ENCODE peak calls at places on chromosome 19, in nine cellular contexts. O is thoracic aorta; W is NCI-H1105 treated with DMSO at 0.1 percent for 48 hours; H is activated T-cell treated with anti-CD3 and anti-CD28 coated beads for 24 hours; Z is stimulated activated CD4-positive, alpha-beta T cell treated with anti-CD3 and anti-CD28 coated beads, Interleukin-15, amount 100 ng/mL, for 1 hour; P is stimulated activated CD8-positive, alpha-beta memory T cell treated with anti-CD3 and anti-CD28 coated beads, Interleukin-7, amount 100 ng/mL, for 4 hours; A is choroid plexus epithelial cell; I is body of pancreas; G is NCI-H1694. L is an unnamed sample.

GRCh38 chr19:39506944-39507714 is 7.8 kb upstream of the SELENOV start:
- DNase-seq in O (no peak), W (peak), H (peak), Z (no peak), P (peak), A (peak), I (no peak), G (no peak), L (no peak)

GRCh38 chr19:18021121-18021755 is 13.3 kb downstream of the ARRDC2 start:
- DNase-seq in O (peak), W (no peak), H (no peak), Z (peak), P (peak), A (peak), I (peak), G (no peak), L (peak)

GRCh38 chr19:55258476-55258827 is 365 bp downstream of the PPP6R1 start:
- DNase-seq in O (no peak), W (peak), H (no peak), Z (no peak), P (peak), A (no peak), I (peak), G (no peak), L (no peak)

GRCh38 chr19:15507068-15508034 is 974 bp upstream of the CYP4F22 start:
- DNase-seq in O (no peak), W (no peak), H (no peak), Z (no peak), P (no peak), A (no peak), I (no peak), G (no peak), L (no peak)

GRCh38 chr19:48529156-48529555 is 17.5 kb upstream of the LMTK3 start:
- DNase-seq in O (no peak), W (no peak), H (no peak), Z (no peak), P (no peak), A (no peak), I (no peak), G (no peak), L (no peak)

GRCh38 chr19:13978721-13979191 is 26.4 kb downstream of the DCAF15 start:
- DNase-seq in O (no peak), W (no peak), H (no peak), Z (no peak), P (peak), A (no peak), I (no peak), G (no peak), L (no peak)

GRCh38 chr19:35666251-35666913 is at the start of gene UPK1A:
- DNase-seq in O (no peak), W (no peak), H (no peak), Z (no peak), P (no peak), A (no peak), I (no peak), G (no peak), L (peak)

GRCh38 chr19:23075031-23075733 is 41.6 kb upstream of the ZNF730 start:
- DNase-seq in O (no peak), W (peak), H (no peak), Z (no peak), P (no peak), A (peak), I (peak), G (peak), L (peak)

GRCh38 chr19:41696402-41697197 is 8.5 kb upstream of the CEACAM7 start:
- DNase-seq in O (no peak), W (no peak), H (no peak), Z (no peak), P (no peak), A (peak), I (no peak), G (no peak), L (peak)